ENCODE peak calls at places on chromosomes 16 and 17, in five cellular contexts. L is pancreas, W is cardiac fibroblast, I is psoas muscle, J is activated T-cell treated with anti-CD3 and anti-CD28 coated beads for 1 hour. V is an unnamed sample.

GRCh38 chr16:66382966-66383299 is 16.4 kb downstream of the CDH5 start:
- DNase-seq in L (no peak), W (peak), I (no peak), J (no peak), V (peak)

GRCh38 chr17:6701719-6702118 is 11.4 kb downstream of the SLC13A5 start:
- DNase-seq in L (no peak), W (peak), I (no peak), J (no peak), V (no peak)

GRCh38 chr17:76266244-76266938 is 1.2 kb downstream of the UBALD2 start:
- DNase-seq in L (peak), W (peak), I (no peak), J (no peak), V (peak)

GRCh38 chr17:81164464-81165245 is 652 bp upstream of the PVALEF start:
- DNase-seq in L (peak), W (no peak), I (no peak), J (no peak), V (no peak)

GRCh38 chr17:32483451-32484019 is 3.3 kb upstream of the CDK5R1 start:
- DNase-seq in L (peak), W (peak), I (peak), J (no peak), V (peak)

GRCh38 chr17:81737947-81738800 is 26.1 kb downstream of the SLC25A10 start:
- DNase-seq in L (no peak), W (no peak), I (no peak), J (no peak), V (no peak)

GRCh38 chr16:35629001-35629400 is 2169.6 kb downstream of the TP53TG3F start:
- DNase-seq in L (no peak), W (no peak), I (no peak), J (no peak), V (no peak)

GRCh38 chr17:11383157-11383556 is 142.1 kb downstream of the SHISA6 start:
- DNase-seq in L (no peak), W (no peak), I (no peak), J (no peak), V (no peak)

GRCh38 chr16:57355898-57356414 is 2.6 kb upstream of the CCL22 start:
- DNase-seq in L (no peak), W (no peak), I (no peak), J (no peak), V (no peak)

GRCh38 chr16:75928295-75928694 is 202.0 kb upstream of the CPHXL start:
- DNase-seq in L (no peak), W (no peak), I (no peak), J (no peak), V (peak)

GRCh38 chr17:13311301-13311700 is 290.4 kb downstream of the HS3ST3A1 start:
- DNase-seq in L (no peak), W (peak), I (no peak), J (no peak), V (no peak)

GRCh38 chr16:68426355-68426652 is 22.0 kb downstream of the SMPD3 start:
- DNase-seq in L (no peak), W (no peak), I (no peak), J (no peak), V (no peak)

GRCh38 chr16:4290236-4290830 is 17.5 kb upstream of the TFAP4 start:
- DNase-seq in L (no peak), W (peak), I (no peak), J (no peak), V (peak)

GRCh38 chr17:48045270-48046001 is 2.7 kb upstream of the NFE2L1 start:
- DNase-seq in L (peak), W (no peak), I (no peak), J (no peak), V (peak)

GRCh38 chr17:40416671-40417070 is 1.0 kb downstream of the TOP2A start:
- DNase-seq in L (no peak), W (no peak), I (no peak), J (no peak), V (no peak)

GRCh38 chr17:2050871-2051387 is 4.0 kb upstream of the HIC1 start:
- DNase-seq in L (no peak), W (peak), I (peak), J (no peak), V (no peak)

GRCh38 chr16:4790261-4790660 is 2.1 kb upstream of the SEPTIN12 start:
- DNase-seq in L (no peak), W (no peak), I (no peak), J (no peak), V (no peak)

GRCh38 chr16:49663081-49664057 is 192.5 kb downstream of the ZNF423 start:
- DNase-seq in L (no peak), W (peak), I (peak), J (no peak), V (no peak)

GRCh38 chr16:85829751-85830445 is 30.4 kb downstream of the COX4I1 start:
- DNase-seq in L (no peak), W (no peak), I (peak), J (no peak), V (no peak)

GRCh38 chr17:36939059-36939943 is 2.0 kb downstream of the LHX1 start:
- DNase-seq in L (no peak), W (no peak), I (no peak), J (no peak), V (no peak)

GRCh38 chr17:49488612-49489011 is 6.5 kb upstream of the NGFR start:
- DNase-seq in L (no peak), W (peak), I (no peak), J (no peak), V (no peak)

GRCh38 chr17:82327289-82327688 is 6.3 kb downstream of the SECTM1 start:
- DNase-seq in L (no peak), W (no peak), I (no peak), J (no peak), V (no peak)

GRCh38 chr16:28918698-28919097 is 6.3 kb downstream of the RABEP2 start:
- DNase-seq in L (no peak), W (no peak), I (no peak), J (no peak), V (no peak)

GRCh38 chr17:65434878-65435277 is 126.6 kb downstream of the AXIN2 start:
- DNase-seq in L (no peak), W (peak), I (no peak), J (no peak), V (no peak)

GRCh38 chr17:49106366-49107210 is 26.0 kb upstream of the B4GALNT2 start:
- DNase-seq in L (no peak), W (peak), I (no peak), J (no peak), V (peak)

GRCh38 chr17:80821546-80821945 is 170.1 kb upstream of the CHMP6 start:
- DNase-seq in L (no peak), W (no peak), I (no peak), J (no peak), V (no peak)

GRCh38 chr17:40518401-40519088 is 17.1 kb upstream of the TNS4 start:
- DNase-seq in L (no peak), W (no peak), I (no peak), J (no peak), V (peak)

GRCh38 chr17:80111702-80112470 is 10.5 kb downstream of the GAA start:
- DNase-seq in L (no peak), W (no peak), I (no peak), J (no peak), V (no peak)

GRCh38 chr17:28635506-28635905 is 9.5 kb downstream of the BLTP2 start:
- DNase-seq in L (no peak), W (no peak), I (no peak), J (no peak), V (no peak)

GRCh38 chr16:75080205-75081029 is 36.2 kb downstream of the LDHD start:
- DNase-seq in L (no peak), W (peak), I (no peak), J (no peak), V (peak)

GRCh38 chr17:63113167-63113566 is 147.1 kb downstream of the TANC2 start:
- DNase-seq in L (no peak), W (peak), I (no peak), J (no peak), V (no peak)

GRCh38 chr16:6955303-6955702 is 377.3 kb upstream of the RBFOX1 start:
- DNase-seq in L (no peak), W (no peak), I (no peak), J (no peak), V (no peak)

GRCh38 chr17:77724876-77725615 is 233.5 kb upstream of the TNRC6C start:
- DNase-seq in L (no peak), W (no peak), I (no peak), J (no peak), V (no peak)

GRCh38 chr16:48385272-48385953 is at the start of gene SIAH1:
- DNase-seq in L (peak), W (peak), I (peak), J (peak), V (peak)

GRCh38 chr16:53991181-53992056 is 287.5 kb downstream of the FTO start:
- DNase-seq in L (peak), W (peak), I (no peak), J (no peak), V (no peak)

V was measured in bronchial epithelial cell.